ENCODE peak calls at places on chromosomes 5 and 9, in eight cellular contexts. E is NCI-H187; G is psoas muscle; D is stimulated activated CD4-positive, alpha-beta T cell treated with anti-CD3 and anti-CD28 coated beads, Interleukin-2, amount 100 ng/mL, for 24 hours; Q is COR-L47; L is transverse colon; Z is bronchial epithelial cell; P is mesendoderm. Y is an unnamed sample.

GRCh38 chr5:73946926-73947455 is 321.0 kb downstream of the ARHGEF28 start:
- DNase-seq in E (no peak), G (no peak), D (no peak), Q (no peak), L (no peak), Z (no peak), P (no peak), Y (no peak)

GRCh38 chr9:97572196-97572891 is 60.8 kb downstream of the TSTD2 start:
- DNase-seq in E (no peak), G (no peak), D (no peak), Q (no peak), L (no peak), Z (no peak), P (no peak), Y (no peak)

GRCh38 chr5:121640298-121640697 is 211.4 kb upstream of the FTMT start:
- DNase-seq in E (no peak), G (no peak), D (no peak), Q (no peak), L (no peak), Z (no peak), P (no peak), Y (no peak)

GRCh38 chr5:142826741-142827492 is 56.7 kb downstream of the ARHGAP26 start:
- DNase-seq in E (no peak), G (no peak), D (peak; percentile 22), Q (no peak), L (no peak), Z (peak; percentile 75), P (no peak), Y (no peak)

GRCh38 chr9:88436379-88436778 is 48.1 kb downstream of the SPIN1 start:
- DNase-seq in E (no peak), G (no peak), D (no peak), Q (no peak), L (no peak), Z (no peak), P (no peak), Y (no peak)

GRCh38 chr5:42900734-42901133 is 89.0 kb upstream of the SELENOP start:
- DNase-seq in E (no peak), G (no peak), D (no peak), Q (no peak), L (no peak), Z (no peak), P (no peak), Y (no peak)

GRCh38 chr9:4262735-4263141 is 37.1 kb downstream of the GLIS3 start:
- DNase-seq in E (no peak), G (no peak), D (no peak), Q (no peak), L (no peak), Z (peak; percentile 92), P (peak; percentile 96), Y (no peak)

GRCh38 chr5:40879163-40879942 is 29.9 kb upstream of the C7 start:
- DNase-seq in E (no peak), G (no peak), D (no peak), Q (no peak), L (no peak), Z (peak; percentile 18), P (peak; percentile 9), Y (no peak)

GRCh38 chr9:8816361-8816760 is 1016.8 kb upstream of the DMAC1 start:
- DNase-seq in E (no peak), G (no peak), D (no peak), Q (peak; percentile 37), L (no peak), Z (no peak), P (peak; percentile 93), Y (no peak)

Y was measured in left ventricle myocardium inferior.